ENCODE peak calls at places on chromosome 1, in four cellular contexts. Q is HepG2, U is HCT116, D is vagina. W is an unnamed sample. For H3K36me3, the result is how much of the 10 kb centered on the place peaks cover.

GRCh38 chr1:172585348-172585747 is 52.4 kb downstream of the SUCO start:
- DNase-seq in Q (no peak), U (no peak), D (no peak), W (no peak)

GRCh38 chr1:10267319-10267718 is 56.9 kb downstream of the KIF1B start:
- DNase-seq in Q (no peak), U (no peak), D (no peak), W (no peak)

GRCh38 chr1:209675567-209676154 is 449 bp downstream of the G0S2 start:
- DNase-seq in Q (no peak), U (no peak), D (peak), W (peak)

GRCh38 chr1:151920147-151920546 is 10.8 kb upstream of the THEM4 start:
- DNase-seq in Q (no peak), U (no peak), D (no peak), W (no peak)

GRCh38 chr1:192889082-192889481 is 80.2 kb downstream of the RGS2 start:
- DNase-seq in Q (no peak), U (no peak), D (no peak), W (no peak)

GRCh38 chr1:95733031-95733430 is 499.0 kb downstream of the RWDD3 start:
- DNase-seq in Q (no peak), U (no peak), D (no peak), W (no peak)

GRCh38 chr1:229768232-229768631 is 142.2 kb downstream of the URB2 start:
- DNase-seq in Q (no peak), U (no peak), D (no peak), W (no peak)

GRCh38 chr1:116377564-116378529 is 4.8 kb downstream of the ATP1A1 start:
- DNase-seq in Q (peak), U (no peak), D (no peak), W (peak)

GRCh38 chr1:181094813-181095212 is 6.3 kb downstream of the IER5 start:
- DNase-seq in Q (no peak), U (no peak), D (no peak), W (no peak)

GRCh38 chr1:84121360-84121759 is 22.7 kb upstream of the PRKACB start:
- DNase-seq in Q (no peak), U (no peak), D (no peak), W (no peak)

GRCh38 chr1:246415028-246415427 is 92.1 kb downstream of the SMYD3 start:
- DNase-seq in Q (no peak), U (no peak), D (no peak), W (no peak)

GRCh38 chr1:63892632-63893395 is 119.0 kb downstream of the ROR1 start:
- DNase-seq in Q (no peak), U (no peak), D (no peak), W (no peak)

DNA sequence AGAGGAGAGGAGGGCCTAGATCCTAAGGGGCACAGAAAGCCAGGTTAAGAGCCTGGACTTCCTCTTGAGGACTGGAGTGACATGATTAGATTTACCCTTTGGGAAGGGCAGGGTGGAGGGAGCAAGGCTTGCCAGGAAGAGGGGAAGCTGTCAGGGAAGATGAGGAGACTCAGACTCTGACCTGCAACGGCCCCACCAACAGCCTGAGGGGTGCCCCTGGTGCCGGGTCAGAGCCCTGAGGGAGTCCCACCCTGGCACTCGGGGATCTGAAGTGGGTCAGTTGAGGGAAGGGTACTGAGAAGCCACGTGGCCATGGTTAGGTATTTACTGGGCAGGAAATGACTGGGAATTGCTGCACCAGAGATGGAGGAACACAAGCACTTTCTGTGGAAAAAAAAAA is 9.8 kb downstream of the ECE1 start:
- DNase-seq in Q (no peak), U (no peak), D (no peak), W (no peak)
- H3K4me3 ChIP-seq in Q (no peak), U (no peak), D (no peak), W (no peak)

GRCh38 chr1:26877326-26877725 is 12.8 kb downstream of the GPN2 start:
- DNase-seq in Q (no peak), U (no peak), D (no peak), W (no peak)
- H3K36me3 ChIP-seq in Q (under half), U (under half), D (under half), W (under half)

GRCh38 chr1:186440584-186440983 is 20.3 kb downstream of the PDC start:
- DNase-seq in Q (no peak), U (no peak), D (no peak), W (no peak)

GRCh38 chr1:186446138-186446537 is 14.8 kb downstream of the PDC start:
- DNase-seq in Q (no peak), U (no peak), D (no peak), W (no peak)

GRCh38 chr1:186443638-186444037 is 17.3 kb downstream of the PDC start:
- DNase-seq in Q (no peak), U (no peak), D (no peak), W (no peak)

GRCh38 chr1:186438567-186438966 is 22.3 kb downstream of the PDC start:
- DNase-seq in Q (no peak), U (no peak), D (no peak), W (no peak)

GRCh38 chr1:186442651-186443114 is 18.2 kb downstream of the PDC start:
- DNase-seq in Q (no peak), U (no peak), D (no peak), W (no peak)
- TF ChIP-seq POLR2AphosphoS5 in Q (no peak), U (no peak), D (no peak), W (no peak)

DNA sequence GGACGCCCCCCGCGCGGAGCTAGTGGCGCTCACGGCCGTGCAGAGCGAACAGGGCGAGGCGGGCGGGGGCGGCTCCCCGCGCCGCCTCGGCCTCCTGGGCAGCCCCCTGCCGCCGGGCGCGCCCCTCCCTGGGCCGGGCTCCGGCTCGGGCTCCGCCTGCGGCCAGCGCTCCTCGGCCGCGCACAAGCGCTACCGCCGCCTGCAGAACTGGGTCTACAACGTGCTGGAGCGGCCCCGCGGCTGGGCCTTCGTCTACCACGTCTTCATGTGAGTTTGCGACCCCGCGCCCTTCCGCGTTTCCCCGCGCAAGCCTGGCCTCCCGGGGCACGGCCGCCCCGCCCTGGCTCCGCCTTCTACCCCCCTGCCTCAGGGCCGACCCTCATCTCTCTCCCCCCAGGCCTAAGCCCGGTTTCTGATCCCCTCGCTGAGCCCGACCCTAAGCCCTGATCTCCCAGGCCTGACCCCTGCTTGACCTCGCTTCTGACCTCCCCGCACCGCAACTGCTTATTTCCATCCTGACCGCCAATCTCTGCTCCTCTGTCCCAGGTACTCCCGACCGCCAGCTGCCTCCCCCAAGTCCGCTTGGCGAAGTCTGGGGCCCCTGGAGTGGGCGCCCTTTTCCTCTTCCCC is 669 bp downstream of the KCNQ4 start:
- DNase-seq in Q (no peak), U (no peak), D (no peak), W (peak)
- H3K4me3 ChIP-seq in Q (no peak), U (peak), D (peak), W (peak)

DNA sequence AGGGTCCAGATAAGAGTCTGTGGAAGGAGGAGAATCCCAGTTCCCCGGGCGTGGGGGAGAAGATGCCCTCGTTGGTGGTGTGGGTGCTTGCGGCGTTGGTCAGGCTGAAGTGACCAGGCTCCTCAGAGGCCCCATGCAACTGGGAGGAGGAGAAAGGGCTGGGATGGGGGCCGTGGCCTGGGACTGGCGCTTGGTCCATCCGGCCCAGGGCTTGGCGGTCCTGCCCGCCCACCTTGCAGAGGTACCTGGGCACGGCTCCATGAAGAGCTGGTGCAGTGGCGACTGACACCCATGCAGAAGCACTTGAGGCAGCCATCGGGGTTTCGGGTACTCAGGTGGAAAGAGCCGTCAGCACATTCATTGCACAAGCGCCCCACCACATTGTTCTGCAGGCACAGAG is 60.8 kb downstream of the HSPG2 start:
- DNase-seq in Q (no peak), U (no peak), D (no peak), W (no peak)
- H3K36me3 ChIP-seq in Q (under half), U (under half), D (under half), W (under half)

W was measured in upper lobe of left lung.